ENCODE peak calls at places on chromosomes 16 and 17, in ten cellular contexts. One of them, this sample, is unnamed.

GRCh38 chr16:14303182-14303618 is 232.1 kb downstream of the MRTFB start:
- DNase-seq in right lobe of liver: no peak
- DNase-seq in K562: peak; percentile 28
- DNase-seq in IMR-90: peak; percentile 36
- DNase-seq in lung: no peak
- DNase-seq in AG04450: no peak
- DNase-seq in thoracic aorta: no peak
- DNase-seq in lower lobe of right lung: no peak
- DNase-seq in PC-9: peak; percentile 44
- DNase-seq in CD8-positive, alpha-beta T cell: no peak
- DNase-seq in this sample: peak; percentile 20

GRCh38 chr16:88977028-88977844 is at the start of gene CBFA2T3:
- DNase-seq in IMR-90: no peak
- DNase-seq in thoracic aorta: no peak
- DNase-seq in lung: peak; percentile 76
- DNase-seq in K562: peak; percentile 83
- DNase-seq in PC-9: peak; percentile 51
- DNase-seq in lower lobe of right lung: peak; percentile 87
- DNase-seq in CD8-positive, alpha-beta T cell: no peak
- DNase-seq in right lobe of liver: peak; percentile 84
- DNase-seq in AG04450: no peak
- DNase-seq in this sample: no peak

GRCh38 chr16:87598431-87598830 is 3.9 kb upstream of the JPH3 start:
- DNase-seq in lung: no peak
- DNase-seq in lower lobe of right lung: no peak
- DNase-seq in right lobe of liver: no peak
- DNase-seq in IMR-90: peak; percentile 12
- DNase-seq in K562: no peak
- DNase-seq in PC-9: no peak
- DNase-seq in CD8-positive, alpha-beta T cell: no peak
- DNase-seq in thoracic aorta: no peak
- DNase-seq in AG04450: no peak
- DNase-seq in this sample: no peak

GRCh38 chr16:69397821-69398521 is 12.2 kb upstream of the TERF2 start:
- DNase-seq in PC-9: peak; percentile 83
- DNase-seq in AG04450: no peak
- DNase-seq in CD8-positive, alpha-beta T cell: no peak
- DNase-seq in lower lobe of right lung: no peak
- DNase-seq in lung: no peak
- DNase-seq in right lobe of liver: no peak
- DNase-seq in IMR-90: peak; percentile 78
- DNase-seq in K562: no peak
- DNase-seq in thoracic aorta: no peak
- DNase-seq in this sample: peak; percentile 86

GRCh38 chr17:79420318-79421243 is 190.3 kb downstream of the RBFOX3 start:
- DNase-seq in CD8-positive, alpha-beta T cell: no peak
- DNase-seq in lung: no peak
- DNase-seq in AG04450: no peak
- DNase-seq in PC-9: no peak
- DNase-seq in K562: peak; percentile 64
- DNase-seq in IMR-90: no peak
- DNase-seq in thoracic aorta: no peak
- DNase-seq in right lobe of liver: no peak
- DNase-seq in lower lobe of right lung: no peak
- DNase-seq in this sample: peak; percentile 12

GRCh38 chr16:180101-180920 is at the start of gene HBQ1:
- DNase-seq in CD8-positive, alpha-beta T cell: peak; percentile 57
- DNase-seq in thoracic aorta: no peak
- DNase-seq in PC-9: no peak
- DNase-seq in lung: no peak
- DNase-seq in AG04450: no peak
- DNase-seq in IMR-90: no peak
- DNase-seq in K562: peak; percentile 78
- DNase-seq in lower lobe of right lung: no peak
- DNase-seq in right lobe of liver: no peak
- DNase-seq in this sample: peak; percentile 82

GRCh38 chr16:880471-881171 is 80.1 kb upstream of the GNG13 start:
- DNase-seq in right lobe of liver: no peak
- DNase-seq in IMR-90: no peak
- DNase-seq in AG04450: no peak
- DNase-seq in K562: no peak
- DNase-seq in CD8-positive, alpha-beta T cell: no peak
- DNase-seq in lower lobe of right lung: peak; percentile 38
- DNase-seq in thoracic aorta: no peak
- DNase-seq in PC-9: no peak
- DNase-seq in lung: no peak
- DNase-seq in this sample: no peak

GRCh38 chr17:64687959-64688358 is 25.9 kb upstream of the SMURF2 start:
- DNase-seq in CD8-positive, alpha-beta T cell: no peak
- DNase-seq in lung: no peak
- DNase-seq in thoracic aorta: no peak
- DNase-seq in PC-9: peak; percentile 40
- DNase-seq in IMR-90: peak; percentile 80
- DNase-seq in AG04450: no peak
- DNase-seq in lower lobe of right lung: no peak
- DNase-seq in right lobe of liver: no peak
- DNase-seq in K562: no peak
- DNase-seq in this sample: peak; percentile 21

GRCh38 chr17:12985431-12986285 is 32.2 kb downstream of the ELAC2 start:
- DNase-seq in K562: no peak
- DNase-seq in lower lobe of right lung: no peak
- DNase-seq in PC-9: no peak
- DNase-seq in lung: no peak
- DNase-seq in right lobe of liver: no peak
- DNase-seq in AG04450: no peak
- DNase-seq in thoracic aorta: no peak
- DNase-seq in CD8-positive, alpha-beta T cell: no peak
- DNase-seq in IMR-90: peak; percentile 32
- DNase-seq in this sample: peak; percentile 14

GRCh38 chr16:46638947-46639925 is 18.1 kb upstream of the SHCBP1 start:
- DNase-seq in thoracic aorta: no peak
- DNase-seq in K562: no peak
- DNase-seq in lower lobe of right lung: no peak
- DNase-seq in lung: no peak
- DNase-seq in AG04450: no peak
- DNase-seq in CD8-positive, alpha-beta T cell: no peak
- DNase-seq in right lobe of liver: no peak
- DNase-seq in PC-9: no peak
- DNase-seq in IMR-90: peak; percentile 73
- DNase-seq in this sample: peak; percentile 16

GRCh38 chr16:67843343-67843765 is 1.2 kb downstream of the THAP11 start:
- DNase-seq in PC-9: no peak
- DNase-seq in IMR-90: peak; percentile 68
- DNase-seq in K562: no peak
- DNase-seq in AG04450: no peak
- DNase-seq in CD8-positive, alpha-beta T cell: no peak
- DNase-seq in lung: no peak
- DNase-seq in thoracic aorta: no peak
- DNase-seq in lower lobe of right lung: no peak
- DNase-seq in right lobe of liver: no peak
- DNase-seq in this sample: no peak

GRCh38 chr16:55605756-55606155 is 39.3 kb downstream of the CAPNS2 start:
- DNase-seq in lung: no peak
- DNase-seq in thoracic aorta: no peak
- DNase-seq in PC-9: no peak
- DNase-seq in AG04450: no peak
- DNase-seq in IMR-90: no peak
- DNase-seq in K562: no peak
- DNase-seq in right lobe of liver: no peak
- DNase-seq in CD8-positive, alpha-beta T cell: no peak
- DNase-seq in lower lobe of right lung: no peak
- DNase-seq in this sample: peak; percentile 14

DNA sequence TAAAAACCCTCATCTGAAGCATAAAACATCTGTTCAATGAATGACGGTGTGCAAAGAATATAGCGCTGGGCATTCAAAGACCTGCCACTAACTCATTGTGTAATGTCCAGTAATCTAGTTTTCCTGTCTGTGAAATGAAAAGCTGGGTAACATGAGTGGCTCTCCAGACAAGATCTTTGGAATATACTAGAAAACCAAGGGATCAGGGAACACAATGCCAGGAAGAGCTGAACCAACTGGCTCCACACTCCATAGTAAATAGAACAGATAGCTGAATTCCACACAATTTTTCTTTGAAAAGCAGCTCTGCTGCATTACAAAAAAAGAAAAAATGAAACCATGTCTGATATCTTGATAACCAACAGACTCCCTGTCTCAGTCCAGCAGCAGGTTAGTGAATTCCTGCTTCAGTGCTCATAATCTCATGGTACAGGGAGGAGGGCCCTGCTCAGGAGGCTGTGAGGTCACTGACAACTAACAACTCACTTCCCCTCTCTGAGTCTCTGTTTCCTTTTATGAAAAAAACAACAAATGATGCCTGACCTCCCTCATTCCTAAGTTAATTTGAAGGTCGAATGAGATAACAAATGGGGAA is 97.1 kb downstream of the CDH11 start:
- DNase-seq in PC-9: no peak
- DNase-seq in right lobe of liver: no peak
- DNase-seq in thoracic aorta: no peak
- DNase-seq in IMR-90: peak; percentile 79
- DNase-seq in AG04450: no peak
- DNase-seq in K562: no peak
- DNase-seq in lower lobe of right lung: no peak
- DNase-seq in lung: no peak
- DNase-seq in CD8-positive, alpha-beta T cell: no peak
- DNase-seq in this sample: no peak
- H3K9me3 ChIP-seq in PC-9: peaks cover 5% of the 10 kb centered on the region
- H3K9me3 ChIP-seq in right lobe of liver: no peaks in the 10 kb centered on the region
- H3K9me3 ChIP-seq in thoracic aorta: no peaks in the 10 kb centered on the region
- H3K9me3 ChIP-seq in IMR-90: no peaks in the 10 kb centered on the region
- H3K9me3 ChIP-seq in AG04450: no peaks in the 10 kb centered on the region
- H3K9me3 ChIP-seq in K562: no peaks in the 10 kb centered on the region
- H3K9me3 ChIP-seq in lower lobe of right lung: no peaks in the 10 kb centered on the region
- H3K9me3 ChIP-seq in lung: peaks cover 1% of the 10 kb centered on the region
- H3K9me3 ChIP-seq in CD8-positive, alpha-beta T cell: no peaks in the 10 kb centered on the region
- H3K9me3 ChIP-seq in this sample: no peaks in the 10 kb centered on the region

DNA sequence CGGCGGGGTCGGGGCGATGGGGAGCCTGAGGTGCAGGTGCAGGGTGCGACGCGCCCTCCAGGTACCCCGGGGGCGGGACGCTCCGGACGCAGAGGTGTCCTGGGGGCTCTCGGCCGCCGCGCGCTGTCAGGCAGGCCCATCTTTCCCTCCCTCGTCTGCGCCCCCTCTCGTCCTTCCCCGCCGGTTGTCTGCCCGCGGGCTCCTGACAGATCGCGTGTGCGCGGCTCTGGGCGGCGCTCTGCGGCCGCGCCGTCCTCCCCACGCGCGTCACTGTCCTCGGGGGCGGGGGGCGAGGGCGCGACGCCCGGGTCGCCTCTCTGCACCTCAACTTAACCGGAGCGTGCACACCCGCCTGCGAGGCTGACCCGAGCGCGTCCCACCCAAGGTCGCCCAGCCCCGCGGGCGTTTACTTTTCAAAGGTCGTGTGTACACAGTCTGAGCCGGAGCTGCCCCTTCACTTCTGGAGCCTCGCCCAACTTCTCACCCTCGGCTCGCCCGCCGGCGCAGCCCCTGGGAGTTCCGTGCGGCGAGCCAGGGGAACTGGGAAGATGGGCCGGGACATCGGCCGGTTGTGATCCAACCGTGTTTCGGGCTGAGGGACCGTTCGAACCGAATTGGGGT is 512 bp downstream of the AKAP1 start:
- DNase-seq in lung: peak; percentile 72
- DNase-seq in right lobe of liver: peak; percentile 87
- DNase-seq in CD8-positive, alpha-beta T cell: peak; percentile 66
- DNase-seq in PC-9: peak; percentile 60
- DNase-seq in K562: peak; percentile 83
- DNase-seq in thoracic aorta: no peak
- DNase-seq in AG04450: no peak
- DNase-seq in IMR-90: peak; percentile 23
- DNase-seq in lower lobe of right lung: peak; percentile 77
- DNase-seq in this sample: peak; percentile 36
- TF ChIP-seq CTCF in lung: no peak
- TF ChIP-seq CTCF in right lobe of liver: no peak
- TF ChIP-seq CTCF in CD8-positive, alpha-beta T cell: peak; percentile 30
- TF ChIP-seq CTCF in PC-9: no peak
- TF ChIP-seq CTCF in K562: peak; percentile 64
- TF ChIP-seq CTCF in thoracic aorta: no peak
- TF ChIP-seq CTCF in AG04450: peak; percentile 17
- TF ChIP-seq CTCF in IMR-90: peak; percentile 32
- TF ChIP-seq CTCF in lower lobe of right lung: peak; percentile 28
- TF ChIP-seq CTCF in this sample: peak; percentile 17

DNA sequence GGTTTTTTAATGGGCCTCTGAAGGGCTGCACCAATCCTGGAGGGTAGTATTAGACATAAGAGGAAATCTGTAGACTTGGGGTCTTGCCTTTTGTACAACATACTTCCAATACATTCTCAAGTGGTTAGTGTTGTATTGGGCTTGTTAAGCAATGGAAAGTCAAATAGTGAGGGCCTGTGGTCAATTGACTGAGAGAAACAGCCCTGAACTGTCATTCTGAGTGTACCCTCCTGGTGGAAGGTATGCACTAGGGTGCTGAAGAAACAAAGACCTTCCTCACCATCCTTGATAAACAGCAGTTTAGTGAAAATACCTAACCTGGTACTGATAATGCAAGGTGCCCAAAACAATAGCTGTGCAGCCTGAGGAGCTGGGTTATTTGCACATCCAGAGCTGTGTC is 22.2 kb downstream of the OR2C1 start:
- DNase-seq in right lobe of liver: no peak
- DNase-seq in AG04450: no peak
- DNase-seq in CD8-positive, alpha-beta T cell: no peak
- DNase-seq in IMR-90: no peak
- DNase-seq in PC-9: no peak
- DNase-seq in lung: no peak
- DNase-seq in thoracic aorta: no peak
- DNase-seq in lower lobe of right lung: no peak
- DNase-seq in K562: no peak
- DNase-seq in this sample: no peak
- H3K9me3 ChIP-seq in right lobe of liver: peaks cover 37% of the 10 kb centered on the region
- H3K9me3 ChIP-seq in AG04450: peaks cover 52% of the 10 kb centered on the region
- H3K9me3 ChIP-seq in CD8-positive, alpha-beta T cell: peaks cover 34% of the 10 kb centered on the region
- H3K9me3 ChIP-seq in IMR-90: peaks cover 68% of the 10 kb centered on the region
- H3K9me3 ChIP-seq in PC-9: peaks cover 34% of the 10 kb centered on the region
- H3K9me3 ChIP-seq in lung: peaks cover 55% of the 10 kb centered on the region
- H3K9me3 ChIP-seq in thoracic aorta: peaks cover 88% of the 10 kb centered on the region
- H3K9me3 ChIP-seq in lower lobe of right lung: peaks cover 93% of the 10 kb centered on the region
- H3K9me3 ChIP-seq in K562: peaks cover 22% of the 10 kb centered on the region
- H3K9me3 ChIP-seq in this sample: peaks cover 10% of the 10 kb centered on the region

GRCh38 chr17:15210247-15210646 is 54.9 kb downstream of the PMP22 start:
- DNase-seq in PC-9: no peak
- DNase-seq in CD8-positive, alpha-beta T cell: no peak
- DNase-seq in K562: no peak
- DNase-seq in IMR-90: no peak
- DNase-seq in lower lobe of right lung: no peak
- DNase-seq in right lobe of liver: no peak
- DNase-seq in AG04450: no peak
- DNase-seq in lung: no peak
- DNase-seq in thoracic aorta: no peak
- DNase-seq in this sample: no peak

GRCh38 chr17:15216481-15216880 is 48.6 kb downstream of the PMP22 start:
- DNase-seq in K562: no peak
- DNase-seq in AG04450: no peak
- DNase-seq in lower lobe of right lung: no peak
- DNase-seq in IMR-90: no peak
- DNase-seq in PC-9: no peak
- DNase-seq in right lobe of liver: no peak
- DNase-seq in thoracic aorta: no peak
- DNase-seq in lung: no peak
- DNase-seq in CD8-positive, alpha-beta T cell: no peak
- DNase-seq in this sample: no peak

GRCh38 chr17:15213381-15214087 is 51.6 kb downstream of the PMP22 start:
- DNase-seq in right lobe of liver: no peak
- DNase-seq in PC-9: no peak
- DNase-seq in K562: no peak
- DNase-seq in IMR-90: peak; percentile 16
- DNase-seq in lung: no peak
- DNase-seq in thoracic aorta: no peak
- DNase-seq in CD8-positive, alpha-beta T cell: no peak
- DNase-seq in AG04450: no peak
- DNase-seq in lower lobe of right lung: no peak
- DNase-seq in this sample: peak; percentile 55
- TF ChIP-seq CTCF in right lobe of liver: peak; percentile 36
- TF ChIP-seq CTCF in PC-9: peak; percentile 42
- TF ChIP-seq CTCF in K562: peak; percentile 31
- TF ChIP-seq CTCF in IMR-90: peak; percentile 40
- TF ChIP-seq CTCF in lung: no peak
- TF ChIP-seq CTCF in thoracic aorta: no peak
- TF ChIP-seq CTCF in CD8-positive, alpha-beta T cell: no peak
- TF ChIP-seq CTCF in AG04450: peak; percentile 39
- TF ChIP-seq CTCF in lower lobe of right lung: peak; percentile 29
- TF ChIP-seq CTCF in this sample: peak; percentile 44